ENCODE peak calls at places on chromosomes 16 and 17, in five cellular contexts. F, V, C, O and E are unnamed samples.

GRCh38 chr17:21285164-21286065 is 904 bp downstream of the MAP2K3 start:
- DNase-seq in F (peak), V (no peak), C (no peak), O (peak), E (no peak)

GRCh38 chr16:68235882-68236803 is at the start of gene ESRP2:
- DNase-seq in F (no peak), V (no peak), C (no peak), O (peak), E (no peak)

GRCh38 chr16:52466998-52467397 is 79.9 kb downstream of the TOX3 start:
- DNase-seq in F (no peak), V (no peak), C (no peak), O (no peak), E (no peak)

GRCh38 chr17:13074026-13074425 is 56.2 kb upstream of the ELAC2 start:
- DNase-seq in F (no peak), V (no peak), C (no peak), O (no peak), E (peak)

GRCh38 chr16:85471469-85472431 is 141.4 kb upstream of the GSE1 start:
- DNase-seq in F (no peak), V (no peak), C (no peak), O (no peak), E (no peak)

GRCh38 chr16:16073884-16074781 is 124.7 kb downstream of the ABCC1 start:
- DNase-seq in F (peak), V (no peak), C (peak), O (peak), E (peak)

GRCh38 chr17:76700627-76701470 is 9.9 kb downstream of the MXRA7 start:
- DNase-seq in F (peak), V (no peak), C (peak), O (peak), E (peak)

GRCh38 chr16:73065617-73066313 is 17.8 kb upstream of the ZFHX3 start:
- DNase-seq in F (no peak), V (no peak), C (no peak), O (no peak), E (no peak)

GRCh38 chr17:17865035-17865434 is 28.2 kb upstream of the SREBF1 start:
- DNase-seq in F (no peak), V (no peak), C (no peak), O (no peak), E (no peak)

GRCh38 chr17:38777641-38778250 is 21.6 kb downstream of the PIP4K2B start:
- DNase-seq in F (no peak), V (no peak), C (no peak), O (no peak), E (no peak)

GRCh38 chr16:17224859-17225258 is 245.9 kb downstream of the XYLT1 start:
- DNase-seq in F (peak), V (no peak), C (peak), O (no peak), E (peak)

GRCh38 chr17:3418222-3418621 is 7.1 kb downstream of the OR3A3 start:
- DNase-seq in F (no peak), V (no peak), C (no peak), O (no peak), E (no peak)

GRCh38 chr16:48133455-48134226 is 22.2 kb downstream of the ABCC12 start:
- DNase-seq in F (no peak), V (no peak), C (no peak), O (no peak), E (no peak)

GRCh38 chr17:73308017-73308823 is 3.6 kb downstream of the CDC42EP4 start:
- DNase-seq in F (peak), V (no peak), C (no peak), O (peak), E (no peak)

GRCh38 chr16:53545433-53545832 is 42.4 kb upstream of the AKTIP start:
- DNase-seq in F (no peak), V (no peak), C (no peak), O (no peak), E (no peak)

GRCh38 chr17:45413498-45413923 is 19.2 kb downstream of the ARHGAP27 start:
- DNase-seq in F (no peak), V (no peak), C (no peak), O (no peak), E (no peak)

GRCh38 chr16:23784811-23785447 is 30.1 kb downstream of the CHP2 start:
- DNase-seq in F (peak), V (no peak), C (no peak), O (no peak), E (no peak)

GRCh38 chr17:40854175-40854814 is 12.7 kb downstream of the KRT12 start:
- DNase-seq in F (peak), V (no peak), C (peak), O (no peak), E (peak)

GRCh38 chr17:48804936-48805411 is 12.1 kb downstream of the TTLL6 start:
- DNase-seq in F (peak), V (no peak), C (no peak), O (peak), E (no peak)

GRCh38 chr16:86051376-86052114 is 152.6 kb downstream of the IRF8 start:
- DNase-seq in F (no peak), V (no peak), C (no peak), O (no peak), E (no peak)

GRCh38 chr16:84543931-84544776 is 39.7 kb upstream of the MEAK7 start:
- DNase-seq in F (no peak), V (no peak), C (no peak), O (no peak), E (no peak)

GRCh38 chr16:85715169-85716015 is 26.6 kb upstream of the GINS2 start:
- DNase-seq in F (peak), V (no peak), C (no peak), O (peak), E (peak)

GRCh38 chr16:26118575-26118974 is 426.8 kb downstream of the HS3ST4 start:
- DNase-seq in F (no peak), V (no peak), C (no peak), O (peak), E (no peak)

GRCh38 chr16:4521971-4522623 is 16.5 kb downstream of the CDIP1 start:
- DNase-seq in F (peak), V (no peak), C (no peak), O (no peak), E (no peak)

GRCh38 chr16:15644306-15644961 is 1.5 kb upstream of the MARF1 start:
- DNase-seq in F (peak), V (no peak), C (no peak), O (no peak), E (no peak)

GRCh38 chr17:68790481-68790880 is 164.7 kb downstream of the ABCA8 start:
- DNase-seq in F (no peak), V (no peak), C (no peak), O (no peak), E (no peak)

GRCh38 chr16:2586241-2586640 is 48.4 kb downstream of the PDPK1 start:
- DNase-seq in F (no peak), V (no peak), C (no peak), O (no peak), E (no peak)

GRCh38 chr17:82536220-82537201 is 17.0 kb downstream of the FOXK2 start:
- DNase-seq in F (peak), V (no peak), C (peak), O (peak), E (peak)

GRCh38 chr16:11791144-11791828 is 5.8 kb downstream of the ZC3H7A start:
- DNase-seq in F (no peak), V (no peak), C (no peak), O (peak), E (no peak)

GRCh38 chr17:44204453-44204882 is 4.8 kb upstream of the ATXN7L3 start:
- DNase-seq in F (peak), V (no peak), C (no peak), O (no peak), E (no peak)

GRCh38 chr16:12942861-12943260 is 41.5 kb downstream of the SHISA9 start:
- DNase-seq in F (no peak), V (no peak), C (no peak), O (no peak), E (no peak)

GRCh38 chr17:14813649-14814048 is 451.5 kb downstream of the PMP22 start:
- DNase-seq in F (no peak), V (no peak), C (no peak), O (peak), E (no peak)

GRCh38 chr16:58393138-58393504 is 850 bp downstream of the GINS3 start:
- DNase-seq in F (peak), V (no peak), C (no peak), O (no peak), E (no peak)

GRCh38 chr17:48791128-48792032 is 25.6 kb downstream of the TTLL6 start:
- DNase-seq in F (peak), V (no peak), C (peak), O (peak), E (no peak)

GRCh38 chr17:57085448-57086068 is 512 bp downstream of the AKAP1 start:
- DNase-seq in F (peak), V (no peak), C (no peak), O (peak), E (no peak)

GRCh38 chr16:83015871-83016270 is 389.1 kb downstream of the CDH13 start:
- DNase-seq in F (no peak), V (no peak), C (no peak), O (no peak), E (no peak)

GRCh38 chr17:7260601-7261376 is 1.5 kb downstream of the CLDN7 start:
- DNase-seq in F (no peak), V (no peak), C (no peak), O (peak), E (no peak)

GRCh38 chr17:7258731-7259554 is 3.3 kb downstream of the CLDN7 start:
- DNase-seq in F (peak), V (no peak), C (no peak), O (no peak), E (no peak)

GRCh38 chr17:7261377-7262191 is 694 bp downstream of the CLDN7 start:
- DNase-seq in F (no peak), V (no peak), C (no peak), O (no peak), E (no peak)

GRCh38 chr17:7259555-7259889 is 2.8 kb downstream of the CLDN7 start:
- DNase-seq in F (no peak), V (no peak), C (no peak), O (no peak), E (no peak)

GRCh38 chr17:7260151-7260550 is 2.1 kb downstream of the CLDN7 start:
- DNase-seq in F (no peak), V (no peak), C (no peak), O (no peak), E (no peak)
- H3K4me3 ChIP-seq in F (no peak), V (peak), C (no peak), O (no peak), E (no peak)

GRCh38 chr16:28279006-28279405 is 13.3 kb upstream of the SBK1 start:
- DNase-seq in F (no peak), V (no peak), C (no peak), O (no peak), E (no peak)

GRCh38 chr16:28274676-28275075 is 17.6 kb upstream of the SBK1 start:
- DNase-seq in F (no peak), V (no peak), C (no peak), O (no peak), E (no peak)

GRCh38 chr16:28280881-28281836 is 11.2 kb upstream of the SBK1 start:
- DNase-seq in F (no peak), V (no peak), C (no peak), O (no peak), E (no peak)

GRCh38 chr16:28276301-28276700 is 16.0 kb upstream of the SBK1 start:
- DNase-seq in F (no peak), V (no peak), C (no peak), O (no peak), E (no peak)

DNA sequence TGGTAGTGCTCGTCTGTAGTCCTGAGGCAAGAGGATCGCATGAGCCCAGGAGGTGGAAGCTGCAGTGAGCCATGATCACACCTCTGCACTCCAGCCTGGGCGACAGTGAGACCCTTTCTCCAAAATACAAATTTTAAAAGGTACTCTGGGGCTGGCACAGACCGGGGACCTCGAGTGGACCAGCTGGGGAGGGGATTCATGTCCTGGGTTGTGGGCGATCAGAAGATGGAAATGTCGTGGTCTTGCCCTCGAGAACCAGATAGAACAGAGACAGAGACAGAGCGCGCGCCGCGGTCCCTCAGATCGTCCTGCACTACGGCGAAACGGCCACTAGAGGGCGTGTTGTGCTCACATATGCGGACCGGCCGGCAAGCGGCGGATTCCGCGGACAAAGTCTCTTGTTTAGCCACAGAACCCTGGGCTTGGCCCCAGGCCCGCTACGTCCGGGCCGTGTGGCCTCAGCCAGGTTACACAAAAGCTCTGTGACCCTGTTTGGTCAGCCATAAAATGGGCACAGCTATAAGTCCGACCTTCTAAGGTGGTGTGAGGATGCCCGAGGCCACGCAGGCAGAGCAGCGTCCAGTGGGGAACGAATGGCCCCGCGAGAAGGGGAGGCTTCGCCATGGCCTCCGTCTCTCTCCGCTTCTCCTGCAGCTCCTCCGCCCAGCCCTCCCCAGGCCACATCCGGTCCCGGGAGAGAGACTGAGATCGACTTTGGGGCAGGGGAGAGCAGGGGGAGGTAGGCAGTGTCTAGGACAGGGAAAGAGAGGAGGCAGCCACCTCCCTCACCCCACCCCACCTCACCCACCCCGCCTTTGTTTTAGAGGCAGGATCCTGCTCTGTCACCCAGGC is 14.6 kb upstream of the SBK1 start:
- DNase-seq in F (peak), V (peak), C (peak), O (peak), E (peak)
- H3K4me3 ChIP-seq in F (peak), V (no peak), C (peak), O (peak), E (peak)

GRCh38 chr16:31428277-31428597 is at the start of gene COX6A2:
- DNase-seq in F (no peak), V (no peak), C (no peak), O (peak), E (no peak)
- H3K4me3 ChIP-seq in F (peak), V (no peak), C (peak), O (no peak), E (peak)

DNA sequence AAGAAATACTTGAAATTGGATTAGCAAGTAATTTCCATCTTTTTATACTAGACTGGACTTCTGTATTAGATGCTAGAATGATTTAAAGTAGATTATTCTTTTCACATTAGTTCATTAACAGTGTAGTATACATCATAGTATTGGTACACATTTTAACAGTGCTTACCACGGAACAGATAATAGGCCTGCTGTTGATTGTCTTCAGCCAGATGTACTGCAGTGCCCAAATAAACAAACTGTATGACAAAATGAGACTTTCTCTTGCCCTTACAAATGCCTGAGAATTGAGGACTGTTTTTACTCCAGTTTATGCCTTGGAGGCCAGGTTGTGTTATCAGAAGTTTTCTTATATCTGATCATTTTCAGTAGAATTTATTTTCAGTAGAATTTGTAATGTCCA is 631 bp downstream of the EVI2A start:
- DNase-seq in F (peak), V (no peak), C (no peak), O (no peak), E (no peak)
- H3K4me3 ChIP-seq in F (no peak), V (no peak), C (no peak), O (no peak), E (no peak)

GRCh38 chr17:78736526-78737079 is 45.5 kb downstream of the CYTH1 start:
- DNase-seq in F (peak), V (no peak), C (no peak), O (peak), E (no peak)

GRCh38 chr17:78738245-78738644 is 43.8 kb downstream of the CYTH1 start:
- DNase-seq in F (no peak), V (no peak), C (no peak), O (no peak), E (no peak)

GRCh38 chr17:78738698-78739097 is 43.4 kb downstream of the CYTH1 start:
- DNase-seq in F (no peak), V (no peak), C (no peak), O (no peak), E (no peak)

GRCh38 chr17:78735832-78736525 is 46.1 kb downstream of the CYTH1 start:
- DNase-seq in F (peak), V (no peak), C (no peak), O (no peak), E (no peak)

GRCh38 chr17:78737332-78737731 is 44.7 kb downstream of the CYTH1 start:
- DNase-seq in F (peak), V (no peak), C (peak), O (no peak), E (no peak)
- H3K4me3 ChIP-seq in F (no peak), V (peak), C (no peak), O (no peak), E (no peak)